ENCODE peak calls at places on chromosomes 1 and 21, in nine cellular contexts. L is stimulated activated CD4-positive, alpha-beta T cell treated with anti-CD3 and anti-CD28 coated beads, Interleukin-1b, Interleukin-23, amount 100 ng/mL, for 4 hours; M is GM19239; U is A172; H is HEK293T; C is fibroblast of lung; Z is amygdala; E is GM23338; I is HCT116. P is an unnamed sample.

GRCh38 chr1:230268371-230269170 is 157.6 kb downstream of the PGBD5 start:
- DNase-seq in L (no peak), M (no peak), U (peak; percentile 70), H (peak; percentile 92), C (peak; percentile 61), Z (no peak), E (peak; percentile 85), I (peak; percentile 6), P (peak; percentile 50)

GRCh38 chr21:42158846-42159245 is 60.1 kb upstream of the ABCG1 start:
- DNase-seq in L (no peak), M (no peak), U (no peak), H (no peak), C (no peak), Z (no peak), E (no peak), I (no peak), P (no peak)

GRCh38 chr1:29209173-29209572 is 21.6 kb downstream of the MECR start:
- DNase-seq in L (no peak), M (no peak), U (no peak), H (no peak), C (peak; percentile 66), Z (no peak), E (no peak), I (no peak), P (no peak)

GRCh38 chr1:42420911-42421585 is 34.8 kb downstream of the ZMYND12 start:
- DNase-seq in L (no peak), M (no peak), U (peak; percentile 70), H (peak; percentile 52), C (peak; percentile 98), Z (peak; percentile 30), E (no peak), I (no peak), P (peak; percentile 47)

GRCh38 chr1:149963358-149963757 is 26.7 kb upstream of the MTMR11 start:
- DNase-seq in L (no peak), M (no peak), U (no peak), H (no peak), C (no peak), Z (no peak), E (no peak), I (no peak), P (no peak)

GRCh38 chr1:162632743-162633326 is 571 bp downstream of the DDR2 start:
- DNase-seq in L (no peak), M (no peak), U (peak; percentile 35), H (no peak), C (peak; percentile 46), Z (no peak), E (peak; percentile 23), I (no peak), P (no peak)

GRCh38 chr1:39576016-39576657 is 453 bp downstream of the PABPC4 start:
- DNase-seq in L (no peak), M (no peak), U (no peak), H (peak; percentile 32), C (peak; percentile 16), Z (no peak), E (peak; percentile 39), I (no peak), P (peak; percentile 7)

GRCh38 chr1:58975888-58976287 is 192.0 kb upstream of the JUN start:
- DNase-seq in L (no peak), M (no peak), U (no peak), H (no peak), C (no peak), Z (no peak), E (no peak), I (no peak), P (no peak)